ENCODE peak calls at places on chromosomes 3 and 15, in six cellular contexts. F is HCT116, H is HepG2, B is GM12878, J is GM23338, I is Panc1. D is an unnamed sample.

GRCh38 chr3:105355355-105356063 is 11.2 kb upstream of the ALCAM start:
- ATAC-seq in I (no peak), J (no peak), B (peak; percentile 27), F (no peak), H (no peak), D (no peak)

GRCh38 chr15:39497759-39498565 is 82.9 kb upstream of the THBS1 start:
- ATAC-seq in I (no peak), F (no peak), B (no peak), H (no peak), J (no peak), D (no peak)

GRCh38 chr3:171468296-171468906 is 8.2 kb upstream of the TNIK start:
- ATAC-seq in J (no peak), B (peak; percentile 55), I (no peak), H (no peak), F (no peak), D (no peak)

GRCh38 chr15:79156704-79157375 is 66.3 kb upstream of the RASGRF1 start:
- ATAC-seq in H (no peak), J (no peak), I (no peak), B (no peak), F (no peak), D (no peak)

GRCh38 chr3:187430576-187430975 is 62.4 kb downstream of the RTP4 start:
- ATAC-seq in F (no peak), J (no peak), H (no peak), I (no peak), B (no peak), D (no peak)

GRCh38 chr15:70090436-70091291 is 7.1 kb downstream of the TLE3 start:
- ATAC-seq in F (no peak), H (no peak), I (no peak), B (no peak), J (no peak), D (no peak)

GRCh38 chr3:114392831-114393230 is 99.0 kb downstream of the TIGIT start:
- ATAC-seq in I (no peak), B (no peak), H (no peak), F (no peak), J (no peak), D (no peak)

GRCh38 chr15:89197503-89197971 is 23.8 kb downstream of the RLBP1 start:
- ATAC-seq in B (no peak), I (no peak), H (peak; percentile 92), F (peak; percentile 94), J (peak; percentile 72), D (no peak)

GRCh38 chr3:25901796-25902195 is 111.9 kb downstream of the OXSM start:
- ATAC-seq in H (no peak), B (no peak), J (no peak), F (no peak), I (no peak), D (no peak)

GRCh38 chr15:96338772-96339661 is 8.5 kb downstream of the NR2F2 start:
- ATAC-seq in I (no peak), H (peak; percentile 65), J (no peak), F (no peak), B (no peak), D (no peak)

GRCh38 chr15:101147181-101147580 is 104.7 kb downstream of the CHSY1 start:
- ATAC-seq in I (no peak), F (no peak), J (no peak), B (no peak), H (no peak), D (no peak)

GRCh38 chr15:35986072-35986666 is 440.2 kb upstream of the DPH6 start:
- ATAC-seq in F (no peak), I (no peak), B (no peak), J (no peak), H (no peak), D (peak; percentile 41)

GRCh38 chr3:81086348-81086747 is 675.1 kb downstream of the GBE1 start:
- ATAC-seq in J (no peak), B (no peak), F (no peak), I (no peak), H (no peak), D (no peak)

GRCh38 chr3:17913349-17913748 is 170.9 kb upstream of the TBC1D5 start:
- ATAC-seq in F (no peak), B (no peak), H (no peak), I (no peak), J (no peak), D (no peak)

GRCh38 chr3:40096561-40097506 is 212.7 kb upstream of the EIF1B start:
- ATAC-seq in I (no peak), J (no peak), B (no peak), F (no peak), H (no peak), D (no peak)

GRCh38 chr3:171358891-171359218 is 101.3 kb downstream of the TNIK start:
- ATAC-seq in J (no peak), I (no peak), B (peak; percentile 60), H (peak; percentile 91), F (no peak), D (no peak)

GRCh38 chr15:56931674-56932507 is 13.4 kb downstream of the TCF12 start:
- ATAC-seq in H (no peak), J (no peak), B (peak; percentile 44), I (no peak), F (no peak), D (no peak)

GRCh38 chr15:70321106-70321809 is 223.5 kb upstream of the TLE3 start:
- ATAC-seq in B (no peak), I (no peak), H (no peak), F (no peak), J (no peak), D (no peak)

GRCh38 chr15:28191832-28192231 is 92.7 kb upstream of the OCA2 start:
- ATAC-seq in F (no peak), H (no peak), J (peak; percentile 73), I (peak; percentile 56), B (no peak), D (peak; percentile 70)

GRCh38 chr15:81038975-81039607 is 38.4 kb downstream of the TLNRD1 start:
- ATAC-seq in H (peak; percentile 59), I (no peak), F (no peak), J (no peak), B (peak; percentile 24), D (peak; percentile 71)
- TF ChIP-seq POLR2AphosphoS5 in H (no peak), I (no peak), F (no peak), J (no peak), B (no peak), D (no peak)

DNA sequence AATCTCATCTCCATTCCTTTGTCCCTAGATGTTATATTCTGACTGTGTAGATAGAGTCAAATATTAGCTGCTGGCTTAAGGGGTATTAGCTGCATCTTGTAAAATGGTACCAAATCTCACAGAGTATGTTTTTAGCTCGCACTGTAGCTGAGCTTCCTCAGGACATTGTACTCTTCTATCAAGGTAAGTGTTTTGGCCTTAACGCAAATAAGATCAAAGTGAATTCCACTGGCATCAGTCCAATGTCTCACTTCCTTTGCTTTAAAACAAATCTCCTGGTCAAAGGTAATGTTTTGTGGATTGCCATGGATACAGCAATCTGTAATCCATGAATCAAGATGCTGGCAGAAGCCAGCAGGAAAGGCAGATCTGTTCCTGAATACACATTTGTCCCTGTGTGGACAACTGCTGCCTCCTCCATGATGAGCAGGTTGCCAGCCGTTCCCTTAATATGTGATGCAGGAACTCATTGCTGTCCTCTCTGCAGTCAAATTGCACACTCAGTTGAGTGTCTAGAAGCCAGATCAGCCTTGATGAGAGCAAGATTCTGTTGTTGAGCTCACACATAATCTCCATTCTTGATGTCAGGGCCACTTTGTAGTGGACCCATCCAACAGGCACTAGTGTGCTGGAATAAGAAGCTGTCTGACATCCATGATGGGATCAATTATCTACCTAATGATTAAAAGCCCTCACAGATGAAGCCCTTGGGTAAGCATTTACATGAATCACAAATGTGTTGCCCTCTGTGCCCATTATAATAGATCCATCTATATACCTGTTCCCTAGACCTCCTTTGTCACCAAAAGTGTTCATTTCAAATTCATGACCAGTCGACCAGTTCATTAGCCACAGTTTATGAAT is 96.6 kb upstream of the AGTR1 start:
- ATAC-seq in H (peak; percentile 86), I (no peak), J (no peak), B (no peak), F (no peak), D (no peak)
- TF ChIP-seq POLR2AphosphoS5 in H (peak; percentile 31), I (no peak), J (no peak), B (no peak), F (no peak), D (no peak)

DNA sequence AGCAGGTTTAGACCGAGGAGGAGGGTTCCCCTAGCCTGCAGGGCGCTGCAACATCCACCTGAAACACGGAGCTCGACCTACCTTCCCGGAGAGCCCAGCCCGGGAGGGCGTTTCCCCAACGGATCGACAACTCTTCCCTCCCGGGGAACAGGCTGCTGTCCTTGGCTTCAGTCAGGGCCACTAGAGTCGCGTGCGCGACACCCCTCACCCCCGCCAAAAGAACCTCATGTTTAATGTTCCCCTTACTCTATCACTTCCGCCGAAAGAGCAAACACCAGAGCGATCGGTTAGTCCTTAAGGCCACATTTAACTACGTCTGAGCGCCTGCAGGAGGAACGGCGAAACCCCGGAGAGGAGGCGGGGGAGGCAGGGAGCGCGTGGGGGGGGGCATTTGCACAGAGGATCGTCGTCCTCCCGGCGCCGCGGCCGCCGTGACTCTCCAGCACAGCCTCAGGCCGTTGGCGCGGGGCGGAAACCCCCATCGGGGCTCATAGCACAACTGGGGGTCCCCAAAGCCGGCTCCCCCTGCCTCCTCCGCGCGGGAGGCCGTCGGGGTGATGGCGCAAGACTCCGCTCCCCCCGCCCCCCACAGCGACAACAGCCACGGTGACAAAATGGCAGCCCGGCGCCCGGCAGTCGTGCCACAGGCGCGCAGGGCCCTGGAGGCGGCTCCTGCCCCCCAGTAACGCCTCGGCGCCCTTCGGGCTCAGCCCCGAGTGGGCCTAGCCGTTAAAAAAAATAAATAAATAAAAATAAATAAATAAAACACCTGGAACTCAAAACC is 3.2 kb downstream of the ANP32A start:
- ATAC-seq in I (peak; percentile 27), F (peak; percentile 31), B (peak; percentile 52), J (peak; percentile 4), H (peak; percentile 19), D (peak; percentile 19)
- TF ChIP-seq POLR2AphosphoS5 in I (no peak), F (peak; percentile 51), B (peak; percentile 41), J (no peak), H (no peak), D (no peak)

GRCh38 chr3:52463420-52463819 is 8.0 kb downstream of the NISCH start:
- ATAC-seq in H (no peak), J (no peak), F (no peak), B (no peak), I (no peak), D (no peak)
- TF ChIP-seq POLR2AphosphoS5 in H (no peak), J (no peak), F (no peak), B (no peak), I (no peak), D (no peak)

GRCh38 chr3:73490453-73491311 is 134.1 kb downstream of the PDZRN3 start:
- ATAC-seq in F (no peak), B (no peak), H (peak; percentile 86), J (peak; percentile 91), I (no peak), D (peak; percentile 14)
- TF ChIP-seq POLR2AphosphoS5 in F (no peak), B (no peak), H (no peak), J (no peak), I (no peak), D (no peak)

DNA sequence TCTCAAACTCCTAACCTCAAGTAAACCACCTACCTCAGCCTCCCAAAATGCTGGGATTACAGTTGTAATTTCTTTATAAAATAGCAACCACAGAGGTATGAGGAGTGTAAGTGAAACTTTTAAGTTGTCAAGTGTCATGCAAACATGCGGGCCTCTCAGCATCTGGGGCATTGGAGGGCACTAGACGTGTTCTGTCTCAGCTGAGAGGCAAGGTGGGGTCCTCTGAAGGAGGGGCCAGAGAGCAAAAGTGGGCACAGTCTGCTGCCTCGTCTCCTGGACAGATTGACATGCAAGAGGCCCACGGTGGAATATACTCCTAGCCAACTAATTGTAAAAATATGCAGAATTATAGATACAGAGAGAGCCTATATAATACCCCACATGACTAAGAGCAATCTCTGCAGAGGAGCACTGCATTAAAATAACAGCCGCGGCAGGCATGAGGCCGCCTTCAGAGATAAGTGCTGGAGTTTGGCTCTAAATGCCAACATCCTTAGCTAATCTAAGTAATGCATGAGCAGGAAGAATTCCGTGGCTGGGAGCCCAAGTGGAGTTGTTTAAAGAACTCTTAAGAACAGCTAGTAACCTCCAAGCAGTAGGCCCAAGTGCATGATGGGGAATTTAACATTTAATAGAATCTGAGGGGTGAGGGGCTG is 87.8 kb upstream of the RNU6-1 start:
- ATAC-seq in B (no peak), J (no peak), H (no peak), F (no peak), I (peak; percentile 94), D (peak; percentile 84)
- TF ChIP-seq POLR2AphosphoS5 in B (no peak), J (no peak), H (no peak), F (no peak), I (no peak), D (peak; percentile 74)

D was measured in gastroesophageal sphincter.